ENCODE peak calls at places on chromosomes 6 and 20, in four cellular contexts. H is GM06990, E is Karpas-422, T is testis. O is an unnamed sample.

GRCh38 chr6:133553652-133554051 is 312.5 kb downstream of the EYA4 start:
- DNase-seq in H (no peak), E (peak), T (peak), O (no peak)

GRCh38 chr6:138421089-138421488 is 17.1 kb downstream of the HEBP2 start:
- DNase-seq in E (no peak), T (no peak), H (no peak), O (no peak)

GRCh38 chr20:37915800-37916570 is 13.1 kb downstream of the VSTM2L start:
- DNase-seq in T (peak), E (no peak), H (no peak), O (no peak)

GRCh38 chr6:142913036-142913510 is 31.9 kb downstream of the HIVEP2 start:
- DNase-seq in T (no peak), H (peak), E (no peak), O (peak)

GRCh38 chr6:31831350-31832215 is 4.0 kb downstream of the HSPA1B start:
- DNase-seq in T (no peak), E (no peak), H (no peak), O (no peak)

GRCh38 chr6:14121936-14122344 is 4.4 kb downstream of the CD83 start:
- DNase-seq in T (no peak), E (peak), H (peak), O (peak)

GRCh38 chr6:17086469-17086868 is 15.4 kb upstream of the STMND1 start:
- DNase-seq in H (no peak), T (peak), E (peak), O (peak)

GRCh38 chr6:5672581-5673011 is 334.1 kb downstream of the NRN1 start:
- DNase-seq in T (no peak), E (no peak), H (no peak), O (no peak)

GRCh38 chr6:154229796-154230195 is 126.8 kb downstream of the IPCEF1 start:
- DNase-seq in T (no peak), E (no peak), H (peak), O (no peak)

GRCh38 chr6:7467007-7467897 is 74.2 kb upstream of the DSP start:
- DNase-seq in H (no peak), T (no peak), E (no peak), O (no peak)

GRCh38 chr6:121666809-121667208 is 231.4 kb downstream of the GJA1 start:
- DNase-seq in T (no peak), H (no peak), E (no peak), O (no peak)

GRCh38 chr6:84687487-84687886 is 76.9 kb downstream of the TBX18 start:
- DNase-seq in E (no peak), H (no peak), T (no peak), O (no peak)

GRCh38 chr20:46709459-46710148 is at the start of gene SLC2A10:
- DNase-seq in E (no peak), T (peak), H (no peak), O (no peak)

GRCh38 chr20:19462491-19462890 is 250.0 kb downstream of the SLC24A3 start:
- DNase-seq in H (no peak), T (no peak), E (no peak), O (no peak)

GRCh38 chr6:162615016-162615717 is 112.4 kb downstream of the PRKN start:
- DNase-seq in H (no peak), E (no peak), T (no peak), O (no peak)

GRCh38 chr20:23147964-23148720 is 62.0 kb upstream of the CD93 start:
- DNase-seq in E (peak), H (peak), T (no peak), O (peak)

GRCh38 chr6:43851204-43851855 is 81.3 kb downstream of the VEGFA start:
- DNase-seq in H (no peak), E (no peak), T (no peak), O (no peak)

GRCh38 chr20:45153147-45153546 is 21.6 kb upstream of the PI3 start:
- DNase-seq in T (no peak), E (no peak), H (no peak), O (no peak)

GRCh38 chr6:33806795-33807194 is 3.0 kb upstream of the MLN start:
- DNase-seq in E (no peak), H (no peak), T (no peak), O (no peak)

GRCh38 chr6:36319436-36319762 is 17.3 kb downstream of the BNIP5 start:
- DNase-seq in E (no peak), T (no peak), H (no peak), O (no peak)

GRCh38 chr6:93183513-93183912 is 235.8 kb downstream of the EPHA7 start:
- DNase-seq in E (no peak), T (no peak), H (no peak), O (no peak)

GRCh38 chr6:146341498-146342230 is 202.0 kb upstream of the RAB32 start:
- DNase-seq in T (no peak), E (no peak), H (no peak), O (no peak)

GRCh38 chr6:75156186-75156878 is 49.5 kb downstream of the COL12A1 start:
- DNase-seq in T (no peak), E (no peak), H (no peak), O (no peak)

GRCh38 chr20:58784321-58785074 is 66.2 kb downstream of the GNAS-AS1 start:
- DNase-seq in T (no peak), H (no peak), E (no peak), O (no peak)

GRCh38 chr6:29887330-29887818 is 55.0 kb upstream of the HLA-A start:
- DNase-seq in T (peak), E (no peak), H (peak), O (no peak)

GRCh38 chr20:11895832-11896484 is 21.7 kb upstream of the BTBD3 start:
- DNase-seq in E (no peak), T (no peak), H (no peak), O (no peak)

GRCh38 chr6:1082040-1082935 is 229.6 kb upstream of the FOXQ1 start:
- DNase-seq in E (no peak), T (no peak), H (no peak), O (no peak)

GRCh38 chr20:57664476-57664875 is 44.2 kb upstream of the ZBP1 start:
- DNase-seq in E (no peak), H (no peak), T (no peak), O (no peak)

GRCh38 chr6:149884215-149884614 is 13.7 kb downstream of the RAET1E start:
- DNase-seq in H (no peak), T (peak), E (no peak), O (no peak)
- H3K4me3 ChIP-seq in H (no peak), T (no peak), E (no peak), O (no peak)

GRCh38 chr20:63261808-63262528 is 7.7 kb upstream of the NKAIN4 start:
- DNase-seq in T (no peak), E (no peak), H (no peak), O (no peak)
- H3K4me3 ChIP-seq in T (no peak), E (no peak), H (no peak), O (no peak)

GRCh38 chr6:34904990-34905613 is 16.0 kb downstream of the ANKS1A start:
- DNase-seq in E (no peak), T (no peak), H (no peak), O (no peak)
- H3K4me3 ChIP-seq in E (no peak), T (no peak), H (no peak), O (no peak)

GRCh38 chr20:24953204-24953565 is 4.1 kb downstream of the CST7 start:
- DNase-seq in E (no peak), T (no peak), H (no peak), O (no peak)
- H3K4me3 ChIP-seq in E (no peak), T (no peak), H (no peak), O (no peak)

GRCh38 chr6:165660881-165661415 is 2.1 kb downstream of the PDE10A start:
- DNase-seq in E (no peak), H (no peak), T (no peak), O (no peak)
- H3K4me3 ChIP-seq in E (no peak), H (no peak), T (peak), O (no peak)

O was measured in GM12864.